ENCODE peak calls at places on chromosomes 7 and 10, in five cellular contexts. One of them, this sample, is unnamed.

GRCh38 chr7:103573479-103574058 is 127.6 kb upstream of the SLC26A5 start:
- DNase-seq in BJ: no peak
- DNase-seq in neural crest cell: no peak
- DNase-seq in GM20000: peak
- DNase-seq in epithelial cell of esophagus: peak
- DNase-seq in this sample: no peak

GRCh38 chr10:118950190-118950658 is 79.3 kb upstream of the NANOS1 start:
- DNase-seq in GM20000: no peak
- DNase-seq in epithelial cell of esophagus: peak
- DNase-seq in BJ: no peak
- DNase-seq in neural crest cell: no peak
- DNase-seq in this sample: no peak

GRCh38 chr10:34303022-34303421 is 512.1 kb downstream of the PARD3 start:
- DNase-seq in neural crest cell: no peak
- DNase-seq in GM20000: no peak
- DNase-seq in BJ: no peak
- DNase-seq in epithelial cell of esophagus: no peak
- DNase-seq in this sample: no peak

GRCh38 chr7:68720722-68721121 is 877.6 kb upstream of the AUTS2 start:
- DNase-seq in GM20000: no peak
- DNase-seq in BJ: no peak
- DNase-seq in epithelial cell of esophagus: no peak
- DNase-seq in neural crest cell: no peak
- DNase-seq in this sample: no peak

GRCh38 chr10:112811741-112812551 is 138.1 kb upstream of the TCF7L2 start:
- DNase-seq in neural crest cell: no peak
- DNase-seq in GM20000: no peak
- DNase-seq in epithelial cell of esophagus: peak
- DNase-seq in BJ: peak
- DNase-seq in this sample: no peak

GRCh38 chr7:6516387-6516983 is 34.8 kb downstream of the GRID2IP start:
- DNase-seq in neural crest cell: peak
- DNase-seq in epithelial cell of esophagus: peak
- DNase-seq in GM20000: peak
- DNase-seq in BJ: peak
- DNase-seq in this sample: peak

GRCh38 chr7:159006610-159007130 is 138.0 kb downstream of the VIPR2 start:
- DNase-seq in epithelial cell of esophagus: no peak
- DNase-seq in GM20000: no peak
- DNase-seq in BJ: no peak
- DNase-seq in neural crest cell: no peak
- DNase-seq in this sample: no peak

GRCh38 chr7:114298011-114298410 is 116.6 kb upstream of the FOXP2 start:
- DNase-seq in BJ: no peak
- DNase-seq in neural crest cell: no peak
- DNase-seq in epithelial cell of esophagus: peak
- DNase-seq in GM20000: no peak
- DNase-seq in this sample: no peak

GRCh38 chr7:96021533-96021932 is 249.2 kb downstream of the DYNC1I1 start:
- DNase-seq in epithelial cell of esophagus: peak
- DNase-seq in GM20000: no peak
- DNase-seq in neural crest cell: no peak
- DNase-seq in BJ: no peak
- DNase-seq in this sample: no peak

GRCh38 chr7:128932862-128933821 is 4.6 kb upstream of the IRF5 start:
- DNase-seq in BJ: no peak
- DNase-seq in epithelial cell of esophagus: no peak
- DNase-seq in GM20000: peak
- DNase-seq in neural crest cell: no peak
- DNase-seq in this sample: peak

GRCh38 chr7:31948041-31948440 is 122.2 kb downstream of the PDE1C start:
- DNase-seq in neural crest cell: no peak
- DNase-seq in epithelial cell of esophagus: peak
- DNase-seq in BJ: peak
- DNase-seq in GM20000: no peak
- DNase-seq in this sample: no peak

GRCh38 chr10:92891885-92892705 is 43.8 kb downstream of the EXOC6 start:
- DNase-seq in BJ: peak
- DNase-seq in GM20000: no peak
- DNase-seq in epithelial cell of esophagus: peak
- DNase-seq in neural crest cell: no peak
- DNase-seq in this sample: no peak

GRCh38 chr7:51224811-51225581 is 91.6 kb downstream of the COBL start:
- DNase-seq in epithelial cell of esophagus: peak
- DNase-seq in BJ: no peak
- DNase-seq in neural crest cell: no peak
- DNase-seq in GM20000: no peak
- DNase-seq in this sample: no peak
- TF ChIP-seq CTCF in epithelial cell of esophagus: peak
- TF ChIP-seq CTCF in BJ: no peak
- TF ChIP-seq CTCF in neural crest cell: no peak
- TF ChIP-seq CTCF in GM20000: no peak
- TF ChIP-seq CTCF in this sample: no peak

DNA sequence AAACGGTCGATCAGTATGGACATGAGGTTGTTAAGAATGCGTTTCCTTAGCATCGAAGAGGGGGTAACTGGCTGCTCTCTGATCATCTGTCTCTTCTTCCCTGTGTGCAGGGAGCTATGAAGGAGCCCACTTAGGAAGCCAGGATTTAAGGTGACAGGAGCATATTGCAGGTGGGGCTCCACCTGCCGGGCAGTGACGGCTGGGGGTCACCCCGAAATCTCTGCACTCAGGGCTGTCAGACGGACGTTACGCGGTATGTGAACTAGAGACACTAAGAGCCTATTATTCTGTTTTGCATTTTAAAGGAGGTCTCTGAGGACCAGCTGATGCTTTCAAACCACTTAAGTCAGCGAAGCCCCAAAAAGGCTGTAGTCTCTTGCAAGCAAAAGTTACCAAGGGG is 64.4 kb downstream of the CARD11 start:
- DNase-seq in BJ: no peak
- DNase-seq in epithelial cell of esophagus: no peak
- DNase-seq in neural crest cell: no peak
- DNase-seq in GM20000: peak
- DNase-seq in this sample: peak
- TF ChIP-seq CTCF in BJ: no peak
- TF ChIP-seq CTCF in epithelial cell of esophagus: no peak
- TF ChIP-seq CTCF in neural crest cell: no peak
- TF ChIP-seq CTCF in GM20000: no peak
- TF ChIP-seq CTCF in this sample: no peak

DNA sequence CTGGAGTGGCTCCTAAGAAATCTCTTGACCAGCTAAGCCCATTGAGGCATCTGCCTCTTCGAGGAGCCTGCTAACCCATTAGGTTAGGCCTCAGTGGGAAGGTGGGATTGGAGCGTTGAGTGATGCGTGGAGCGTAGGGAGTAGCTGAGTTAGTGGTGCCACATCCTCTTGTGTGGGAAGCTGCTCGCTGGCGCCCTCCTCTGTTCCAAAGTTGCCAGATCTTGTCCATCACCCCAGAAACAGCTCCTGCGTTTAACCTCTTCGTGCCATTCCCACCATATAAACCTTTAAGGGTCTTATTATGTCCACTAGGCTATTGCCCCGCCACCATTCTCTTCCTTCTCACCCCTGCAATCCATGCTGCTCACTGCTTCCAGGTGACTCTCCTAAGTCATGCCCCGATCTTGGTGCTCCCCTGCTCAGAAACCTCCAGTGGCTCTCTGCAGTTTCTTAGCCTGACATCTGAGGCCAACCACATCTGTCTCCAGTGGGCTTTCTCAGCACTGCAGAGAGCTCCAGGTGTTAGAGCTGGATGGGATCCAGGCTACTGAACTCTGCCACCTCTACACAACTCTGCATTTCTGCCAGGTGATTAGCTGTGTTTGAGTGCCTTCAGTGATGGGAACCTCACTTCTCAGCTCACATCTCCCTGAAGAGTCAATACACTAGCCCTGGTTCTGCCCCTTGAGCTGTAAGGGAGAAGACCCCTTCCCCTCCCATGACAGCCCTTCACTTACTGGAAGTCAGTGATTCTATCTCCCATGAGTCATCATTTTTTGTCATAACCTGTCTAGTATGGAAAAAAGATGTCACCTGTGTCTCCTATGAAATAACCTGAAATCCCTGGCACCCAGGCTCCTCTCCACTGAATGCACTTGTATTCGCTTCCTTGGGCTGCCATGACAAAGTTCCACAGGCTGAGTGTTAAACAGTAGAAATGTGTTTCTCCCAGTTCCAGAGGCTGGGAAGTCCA is 65.0 kb upstream of the FGFR2 start:
- DNase-seq in BJ: no peak
- DNase-seq in neural crest cell: peak
- DNase-seq in epithelial cell of esophagus: peak
- DNase-seq in GM20000: peak
- DNase-seq in this sample: peak
- TF ChIP-seq CTCF in BJ: no peak
- TF ChIP-seq CTCF in neural crest cell: peak
- TF ChIP-seq CTCF in epithelial cell of esophagus: peak
- TF ChIP-seq CTCF in GM20000: no peak
- TF ChIP-seq CTCF in this sample: no peak

GRCh38 chr10:73887038-73888015 is 13.0 kb upstream of the CAMK2G start:
- DNase-seq in neural crest cell: no peak
- DNase-seq in BJ: peak
- DNase-seq in GM20000: no peak
- DNase-seq in epithelial cell of esophagus: peak
- DNase-seq in this sample: no peak
- TF ChIP-seq CTCF in neural crest cell: no peak
- TF ChIP-seq CTCF in BJ: no peak
- TF ChIP-seq CTCF in GM20000: no peak
- TF ChIP-seq CTCF in epithelial cell of esophagus: peak
- TF ChIP-seq CTCF in this sample: no peak